ENCODE peak calls at places on chromosomes 2 and 18, in five cellular contexts. T is HuH-7.5; F is kidney tubule cell; V is stimulated activated CD4-positive, alpha-beta T cell treated with anti-CD3 and anti-CD28 coated beads, Interleukin-1b, Interleukin-23, amount 100 ng/mL, for 24 hours; J is posterior cingulate gyrus. L is an unnamed sample.

GRCh38 chr2:86476092-86476491 is 34.9 kb downstream of the KDM3A start:
- DNase-seq in T (no peak), F (no peak), V (no peak), J (no peak), L (no peak)

GRCh38 chr18:2536493-2536892 is 34.8 kb downstream of the METTL4 start:
- DNase-seq in T (no peak), F (no peak), V (no peak), J (no peak), L (no peak)

GRCh38 chr2:119939915-119940314 is 73.0 kb upstream of the EPB41L5 start:
- DNase-seq in T (no peak), F (peak), V (no peak), J (no peak), L (no peak)

GRCh38 chr2:186518945-186519344 is 32.9 kb downstream of the ZC3H15 start:
- DNase-seq in T (no peak), F (peak), V (no peak), J (no peak), L (no peak)

GRCh38 chr2:13021470-13021957 is 304.8 kb downstream of the TRIB2 start:
- DNase-seq in T (no peak), F (no peak), V (no peak), J (no peak), L (no peak)

GRCh38 chr2:192978317-192978874 is 783.7 kb upstream of the TMEFF2 start:
- DNase-seq in T (no peak), F (no peak), V (no peak), J (no peak), L (no peak)

GRCh38 chr18:50627594-50628542 is 68.0 kb downstream of the MAPK4 start:
- DNase-seq in T (no peak), F (peak), V (no peak), J (no peak), L (no peak)

GRCh38 chr2:157107460-157107859 is 150.0 kb upstream of the GALNT5 start:
- DNase-seq in T (no peak), F (peak), V (no peak), J (no peak), L (no peak)

GRCh38 chr2:172083725-172084483 is 1.4 kb upstream of the DLX1 start:
- DNase-seq in T (no peak), F (no peak), V (no peak), J (no peak), L (no peak)

GRCh38 chr2:15657759-15658158 is 66.1 kb downstream of the DDX1 start:
- DNase-seq in T (no peak), F (no peak), V (no peak), J (no peak), L (no peak)